ENCODE peak calls at places on chromosomes 4 and X, in four cellular contexts. S is CD8-positive, alpha-beta T cell; K is heart right ventricle; Z is K562. E is an unnamed sample. For H3K4me1, the result is how much of the 10 kb centered on the place peaks cover.

GRCh38 chr4:107901213-107901934 is 30.0 kb upstream of the CYP2U1 start:
- DNase-seq in S (no peak), K (no peak), Z (no peak), E (no peak)

GRCh38 chr4:174156239-174156826 is 127.1 kb downstream of the FBXO8 start:
- DNase-seq in S (no peak), K (no peak), Z (peak), E (peak)

GRCh38 chr4:88297131-88297530 is 12.8 kb upstream of the PPM1K start:
- DNase-seq in S (no peak), K (no peak), Z (no peak), E (no peak)

GRCh38 chr4:168028568-168028967 is 63.8 kb upstream of the ANXA10 start:
- DNase-seq in S (no peak), K (no peak), Z (no peak), E (no peak)

GRCh38 chr4:176066757-176067156 is 1.1 kb downstream of the WDR17 start:
- DNase-seq in S (no peak), K (no peak), Z (no peak), E (no peak)

GRCh38 chr4:16075975-16076757 is 7.7 kb downstream of the PROM1 start:
- DNase-seq in S (no peak), K (no peak), Z (no peak), E (no peak)

GRCh38 chr4:121597346-121597934 is 99.3 kb downstream of the ANXA5 start:
- DNase-seq in S (no peak), K (no peak), Z (no peak), E (no peak)

GRCh38 chr4:66000500-66001117 is 330.3 kb upstream of the EPHA5 start:
- DNase-seq in S (no peak), K (no peak), Z (no peak), E (no peak)

GRCh38 chrX:110442631-110443030 is 84.0 kb downstream of the RTL9 start:
- DNase-seq in S (no peak), K (no peak), Z (peak), E (no peak)

GRCh38 chr4:6270691-6271121 is 1.1 kb downstream of the WFS1 start:
- DNase-seq in S (no peak), K (no peak), Z (no peak), E (no peak)

GRCh38 chrX:24014388-24015018 is 12.5 kb downstream of the KLHL15 start:
- DNase-seq in S (no peak), K (no peak), Z (no peak), E (peak)

GRCh38 chr4:116603096-116603495 is 482.3 kb downstream of the TRAM1L1 start:
- DNase-seq in S (no peak), K (no peak), Z (no peak), E (no peak)

GRCh38 chrX:14029039-14029424 is 660 bp downstream of the GEMIN8 start:
- DNase-seq in S (no peak), K (no peak), Z (peak), E (no peak)

GRCh38 chr4:88033309-88033708 is 25.9 kb downstream of the PKD2 start:
- DNase-seq in S (no peak), K (no peak), Z (peak), E (peak)

GRCh38 chrX:361231-362145 is 25.2 kb downstream of the PPP2R3B start:
- DNase-seq in S (no peak), K (no peak), Z (no peak), E (no peak)

GRCh38 chr4:82694106-82694505 is 104.5 kb downstream of the SCD5 start:
- DNase-seq in S (no peak), K (no peak), Z (no peak), E (no peak)

GRCh38 chrX:83019258-83019657 is 488.8 kb upstream of the POU3F4 start:
- DNase-seq in S (no peak), K (no peak), Z (no peak), E (no peak)

GRCh38 chr4:67437974-67438713 is 107.2 kb downstream of the CENPC start:
- DNase-seq in S (no peak), K (no peak), Z (no peak), E (no peak)

DNA sequence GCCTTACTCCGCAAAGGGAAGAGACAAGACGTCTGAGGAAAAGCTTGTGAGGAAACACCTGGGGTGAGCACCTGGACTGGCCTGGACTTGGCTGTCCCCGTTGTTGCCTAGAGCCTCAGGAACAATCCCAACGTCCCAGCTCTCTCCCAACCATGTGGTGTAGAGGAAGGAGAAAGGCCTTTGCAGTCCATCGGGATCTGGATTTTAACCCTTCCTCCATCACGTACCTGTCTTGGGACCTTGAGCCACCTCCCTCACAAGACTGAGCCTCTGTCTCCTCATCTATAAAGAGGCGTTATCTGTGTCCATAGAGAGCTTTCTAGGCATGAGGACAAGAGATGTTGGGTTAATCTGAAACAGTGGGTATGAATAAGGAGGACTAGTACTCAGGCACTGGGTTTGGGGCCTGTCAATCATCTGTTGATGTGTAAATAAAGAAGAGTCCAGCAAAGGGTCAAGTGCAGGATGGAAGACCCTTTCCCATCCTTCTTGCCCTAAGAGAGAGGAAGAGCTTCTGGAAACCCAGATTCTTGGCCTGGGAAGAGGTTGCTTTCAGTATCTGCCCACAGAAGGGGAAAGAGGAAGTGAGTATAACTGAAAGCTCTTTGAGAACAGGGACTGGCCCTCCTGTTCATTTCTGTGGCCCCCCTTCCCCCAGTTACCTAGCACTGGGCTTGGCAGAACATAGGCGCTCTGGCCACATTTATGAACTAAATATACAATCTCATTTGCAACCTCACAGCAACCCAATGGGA is 137.1 kb downstream of the PJA1 start:
- DNase-seq in S (no peak), K (no peak), Z (no peak), E (no peak)
- H3K4me1 ChIP-seq in S (under half), K (under half), Z (under half), E (under half)

GRCh38 chr4:48403779-48404178 is 62.5 kb downstream of the SLAIN2 start:
- DNase-seq in S (no peak), K (no peak), Z (no peak), E (no peak)
- H3K4me1 ChIP-seq in S (under half), K (under half), Z (under half), E (under half)

GRCh38 chr4:187176261-187176910 is 452.7 kb upstream of the FAT1 start:
- DNase-seq in S (no peak), K (no peak), Z (no peak), E (no peak)

GRCh38 chr4:187178084-187178483 is 454.4 kb upstream of the FAT1 start:
- DNase-seq in S (no peak), K (no peak), Z (no peak), E (no peak)

GRCh38 chr4:187172340-187172761 is 448.7 kb upstream of the FAT1 start:
- DNase-seq in S (no peak), K (no peak), Z (no peak), E (no peak)

GRCh38 chr4:187174749-187175148 is 451.1 kb upstream of the FAT1 start:
- DNase-seq in S (no peak), K (no peak), Z (no peak), E (no peak)

GRCh38 chr4:187175197-187175596 is 451.5 kb upstream of the FAT1 start:
- DNase-seq in S (no peak), K (no peak), Z (no peak), E (no peak)
- H3K4me1 ChIP-seq in S (under half), K (under half), Z (under half), E (under half)

GRCh38 chrX:150572206-150572605 is 3.8 kb downstream of the MTM1 start:
- DNase-seq in S (no peak), K (no peak), Z (no peak), E (no peak)

GRCh38 chrX:150573702-150574101 is 5.3 kb downstream of the MTM1 start:
- DNase-seq in S (no peak), K (no peak), Z (no peak), E (no peak)

GRCh38 chrX:150577174-150577573 is 8.8 kb downstream of the MTM1 start:
- DNase-seq in S (no peak), K (no peak), Z (no peak), E (no peak)

GRCh38 chrX:150575415-150575814 is 7.0 kb downstream of the MTM1 start:
- DNase-seq in S (peak), K (no peak), Z (no peak), E (peak)

GRCh38 chrX:150574824-150575409 is 6.5 kb downstream of the MTM1 start:
- DNase-seq in S (no peak), K (no peak), Z (no peak), E (no peak)
- H3K4me1 ChIP-seq in S (half or more), K (under half), Z (under half), E (half or more)

GRCh38 chr4:3809451-3810110 is 43.4 kb downstream of the ADRA2C start:
- DNase-seq in S (no peak), K (no peak), Z (no peak), E (no peak)

GRCh38 chr4:3811621-3812020 is 45.4 kb downstream of the ADRA2C start:
- DNase-seq in S (no peak), K (no peak), Z (no peak), E (no peak)

GRCh38 chr4:3809028-3809427 is 42.8 kb downstream of the ADRA2C start:
- DNase-seq in S (no peak), K (no peak), Z (no peak), E (no peak)

GRCh38 chr4:3810796-3811485 is 44.8 kb downstream of the ADRA2C start:
- DNase-seq in S (no peak), K (peak), Z (no peak), E (no peak)

DNA sequence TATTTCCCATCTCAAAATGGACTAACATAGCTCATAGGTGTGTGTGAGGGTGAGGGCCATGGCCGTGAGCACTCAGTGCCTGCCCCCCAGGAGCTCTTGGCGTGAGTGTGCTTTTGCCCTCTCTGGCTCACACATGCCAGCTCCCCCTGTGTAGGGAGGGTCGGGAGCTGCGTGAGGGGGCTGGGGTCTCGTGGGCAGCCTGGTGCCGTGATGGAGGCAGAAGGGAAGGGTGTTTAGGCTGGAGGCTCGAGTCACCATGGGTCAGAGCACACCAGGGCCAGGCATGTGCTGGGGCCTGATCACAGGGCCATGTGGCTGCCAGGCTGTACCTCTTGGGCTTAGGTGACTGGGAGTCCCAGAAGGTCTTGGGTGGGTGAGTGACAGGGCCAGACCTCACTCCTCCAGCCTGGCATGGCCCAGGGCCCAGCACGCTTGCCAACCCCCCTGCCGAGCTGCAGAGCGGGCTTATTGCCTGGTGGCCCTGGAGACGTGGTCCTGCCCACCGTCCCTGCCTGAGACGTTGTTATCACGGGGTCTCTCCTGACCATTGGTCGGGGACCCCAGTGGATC is 44.0 kb downstream of the ADRA2C start:
- DNase-seq in S (no peak), K (no peak), Z (no peak), E (no peak)
- H3K4me1 ChIP-seq in S (under half), K (under half), Z (under half), E (under half)

DNA sequence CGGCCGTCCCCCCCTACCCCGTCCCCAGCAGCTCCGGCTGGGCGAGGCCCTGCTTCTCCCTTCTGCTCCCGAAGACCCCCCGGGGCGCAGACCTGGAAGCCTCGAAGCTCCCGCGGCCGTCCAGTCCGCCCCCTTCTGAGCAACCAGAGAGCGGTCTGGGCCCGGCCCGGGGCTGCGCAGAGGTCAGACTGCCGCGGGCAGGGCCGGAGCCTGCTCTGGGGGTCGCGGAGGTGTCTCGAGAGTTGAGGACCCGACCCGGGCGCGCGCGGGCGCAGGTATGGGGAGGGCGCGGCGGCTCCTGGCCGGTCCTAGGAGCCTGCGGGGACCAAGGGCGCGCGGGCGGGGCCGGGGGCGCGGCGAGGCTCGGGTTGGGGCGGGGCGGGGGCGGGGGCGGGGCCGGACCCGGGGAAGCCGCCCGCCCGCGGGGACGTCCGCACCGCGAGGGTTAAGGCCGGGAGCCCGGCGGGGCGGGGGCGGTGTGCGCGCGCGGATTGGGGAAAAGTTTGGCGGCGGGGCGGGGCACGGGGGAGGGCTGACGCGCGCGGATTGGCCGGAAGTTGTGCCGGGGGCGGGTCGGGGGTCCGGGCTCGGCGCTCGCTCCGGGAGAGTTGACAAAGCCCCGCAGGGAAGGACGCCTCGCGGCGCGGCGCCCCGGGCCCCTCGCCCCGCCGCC is at the start of gene FGFRL1:
- DNase-seq in S (peak), K (peak), Z (peak), E (peak)
- H3K4me1 ChIP-seq in S (under half), K (under half), Z (half or more), E (under half)

DNA sequence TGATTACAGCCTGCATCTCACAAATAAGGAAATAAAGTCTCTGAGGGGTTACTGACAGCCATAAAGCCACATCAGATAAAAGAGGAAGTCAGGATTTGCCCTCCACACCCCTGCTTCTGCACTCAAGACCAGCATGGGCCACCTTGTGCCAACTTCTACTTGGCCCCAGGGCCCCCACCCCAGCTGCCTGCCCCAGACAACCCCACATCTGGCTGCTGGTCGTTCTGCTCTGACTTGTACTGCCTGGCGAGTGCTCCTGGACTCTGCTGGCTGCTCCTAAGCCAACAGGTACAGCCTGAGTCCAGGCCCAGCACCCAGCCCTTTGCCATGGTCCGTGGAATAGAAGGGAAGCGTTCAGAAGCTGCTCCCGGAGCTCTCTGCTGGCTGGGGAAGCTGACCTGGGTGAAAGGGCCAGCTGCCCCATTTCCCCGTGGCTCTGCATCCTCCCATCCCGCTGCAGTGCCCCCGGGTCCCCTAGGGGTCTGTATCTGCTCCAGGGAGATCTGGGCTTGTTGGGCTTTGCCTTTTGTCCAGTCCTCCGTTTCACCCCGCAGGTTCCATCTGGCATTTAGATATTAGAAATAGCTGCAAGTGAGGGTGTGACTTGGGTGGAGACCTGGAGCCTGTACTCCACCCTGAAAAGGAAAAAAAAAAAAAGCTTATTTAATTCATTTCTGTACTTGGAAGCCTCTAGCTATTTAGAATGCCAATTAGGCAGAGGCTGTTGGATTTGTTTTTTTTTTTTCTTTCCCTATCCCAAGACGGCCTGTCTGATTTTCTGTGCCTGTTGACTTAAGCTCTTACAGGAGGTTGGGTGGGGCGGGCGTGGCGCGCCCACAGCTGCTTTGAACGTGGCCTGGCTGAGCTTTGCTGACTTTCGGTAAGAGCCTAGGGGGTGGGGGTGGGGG is 194.7 kb downstream of the PTTG2 start:
- DNase-seq in S (no peak), K (peak), Z (no peak), E (no peak)
- H3K4me1 ChIP-seq in S (under half), K (half or more), Z (under half), E (under half)